ENCODE peak calls at places on chromosomes 13 and 19, in six cellular contexts. U is stimulated activated CD4-positive, alpha-beta T cell treated with anti-CD3 and anti-CD28 coated beads, Interleukin-1b, Interleukin-23, amount 100 ng/mL, for 1 hour; D is upper lobe of left lung; J is Peyer's patch; S is islet precursor cell; F is RWPE1. C is an unnamed sample.

GRCh38 chr19:7916137-7916907 is 1.7 kb downstream of the TGFBR3L start:
- DNase-seq in F (no peak), J (no peak), U (no peak), D (no peak), S (peak; percentile 74), C (no peak)

GRCh38 chr19:5050016-5050656 is 81.2 kb downstream of the KDM4B start:
- DNase-seq in J (no peak), D (no peak), F (no peak), U (no peak), S (no peak), C (no peak)

GRCh38 chr19:46717716-46718143 is 816 bp upstream of the PRKD2 start:
- DNase-seq in F (no peak), U (no peak), D (no peak), S (no peak), J (no peak), C (no peak)

GRCh38 chr19:1956868-1957492 is 16.0 kb downstream of the CSNK1G2 start:
- DNase-seq in D (no peak), S (no peak), F (no peak), U (no peak), J (no peak), C (peak; percentile 42)

GRCh38 chr19:18843960-18844359 is 12.2 kb downstream of the UPF1 start:
- DNase-seq in J (no peak), F (no peak), U (no peak), S (no peak), D (no peak), C (no peak)

GRCh38 chr19:17420267-17420924 is 549 bp downstream of the MVB12A start:
- DNase-seq in D (peak; percentile 44), F (peak; percentile 67), U (no peak), J (peak; percentile 64), S (peak; percentile 56), C (peak; percentile 23)

GRCh38 chr13:91368676-91369425 is 21.4 kb downstream of the MIR17HG start:
- DNase-seq in J (no peak), F (no peak), U (no peak), S (peak; percentile 58), D (no peak), C (no peak)

GRCh38 chr19:2083174-2083854 is 12.8 kb downstream of the MOB3A start:
- DNase-seq in F (no peak), U (no peak), J (peak; percentile 86), S (no peak), D (peak; percentile 62), C (no peak)

GRCh38 chr19:56707821-56708220 is 36.3 kb upstream of the ZNF835 start:
- DNase-seq in D (no peak), S (no peak), J (no peak), F (no peak), U (no peak), C (no peak)

GRCh38 chr19:12229990-12230389 is 64.7 kb downstream of the ZNF44 start:
- DNase-seq in U (no peak), D (no peak), F (no peak), J (no peak), S (no peak), C (no peak)

GRCh38 chr13:71054358-71054757 is 812.6 kb downstream of the DACH1 start:
- DNase-seq in F (no peak), U (no peak), J (no peak), D (no peak), S (no peak), C (no peak)

GRCh38 chr19:28980236-28980868 is 232.6 kb downstream of the UQCRFS1 start:
- DNase-seq in J (no peak), F (no peak), U (no peak), S (peak; percentile 55), D (no peak), C (no peak)

GRCh38 chr19:6413291-6413690 is 11.3 kb downstream of the KHSRP start:
- DNase-seq in F (no peak), S (no peak), D (no peak), J (no peak), U (no peak), C (no peak)

GRCh38 chr13:35512271-35512920 is 35.9 kb upstream of the MAB21L1 start:
- DNase-seq in F (peak; percentile 62), S (no peak), J (no peak), D (no peak), U (no peak), C (no peak)

GRCh38 chr19:7228935-7229541 is 65.2 kb downstream of the INSR start:
- DNase-seq in J (no peak), S (no peak), D (no peak), U (no peak), F (no peak), C (no peak)

GRCh38 chr13:49441846-49442245 is 2.0 kb downstream of the CAB39L start:
- DNase-seq in U (no peak), F (no peak), J (no peak), D (no peak), S (no peak), C (no peak)

GRCh38 chr19:10514211-10515145 is 2.8 kb downstream of the S1PR5 start:
- DNase-seq in F (no peak), J (no peak), U (no peak), S (peak; percentile 68), D (no peak), C (no peak)

GRCh38 chr13:51923983-51924539 is 62.3 kb downstream of the CCDC70 start:
- DNase-seq in J (no peak), F (peak; percentile 29), U (no peak), D (no peak), S (no peak), C (no peak)

C was measured in left ventricle myocardium inferior.